ENCODE peak calls at places on chromosomes 6 and 20, in seven cellular contexts. One of them, this sample, is unnamed.

GRCh38 chr20:19692100-19692499 is 66.0 kb upstream of the RIN2 start:
- DNase-seq in activated CD4-positive, CD25-positive, alpha-beta regulatory T cell: no peak
- DNase-seq in Karpas-422: no peak
- DNase-seq in HEK293T: no peak
- DNase-seq in GM10248: no peak
- DNase-seq in mesothelial cell of epicardium: no peak
- DNase-seq in posterior cingulate gyrus: no peak
- DNase-seq in this sample: no peak

GRCh38 chr6:127938701-127939100 is 37.8 kb upstream of the THEMIS start:
- DNase-seq in activated CD4-positive, CD25-positive, alpha-beta regulatory T cell: no peak
- DNase-seq in Karpas-422: no peak
- DNase-seq in HEK293T: no peak
- DNase-seq in GM10248: no peak
- DNase-seq in mesothelial cell of epicardium: no peak
- DNase-seq in posterior cingulate gyrus: no peak
- DNase-seq in this sample: no peak

GRCh38 chr6:55410674-55411073 is 83.4 kb downstream of the GFRAL start:
- DNase-seq in activated CD4-positive, CD25-positive, alpha-beta regulatory T cell: no peak
- DNase-seq in Karpas-422: no peak
- DNase-seq in HEK293T: no peak
- DNase-seq in GM10248: no peak
- DNase-seq in mesothelial cell of epicardium: no peak
- DNase-seq in posterior cingulate gyrus: no peak
- DNase-seq in this sample: no peak

GRCh38 chr6:62390413-62390812 is 104.4 kb upstream of the KHDRBS2 start:
- DNase-seq in activated CD4-positive, CD25-positive, alpha-beta regulatory T cell: no peak
- DNase-seq in Karpas-422: no peak
- DNase-seq in HEK293T: no peak
- DNase-seq in GM10248: no peak
- DNase-seq in mesothelial cell of epicardium: no peak
- DNase-seq in posterior cingulate gyrus: no peak
- DNase-seq in this sample: no peak

GRCh38 chr20:50144362-50144761 is 9.2 kb downstream of the PEDS1 start:
- DNase-seq in activated CD4-positive, CD25-positive, alpha-beta regulatory T cell: no peak
- DNase-seq in Karpas-422: no peak
- DNase-seq in HEK293T: no peak
- DNase-seq in GM10248: no peak
- DNase-seq in mesothelial cell of epicardium: no peak
- DNase-seq in posterior cingulate gyrus: no peak
- DNase-seq in this sample: no peak

GRCh38 chr6:90402831-90403192 is 106.2 kb upstream of the BACH2 start:
- DNase-seq in activated CD4-positive, CD25-positive, alpha-beta regulatory T cell: no peak
- DNase-seq in Karpas-422: no peak
- DNase-seq in HEK293T: no peak
- DNase-seq in GM10248: no peak
- DNase-seq in mesothelial cell of epicardium: no peak
- DNase-seq in posterior cingulate gyrus: no peak
- DNase-seq in this sample: no peak

GRCh38 chr6:33441457-33441856 is 12.9 kb upstream of the ZBTB9 start:
- DNase-seq in activated CD4-positive, CD25-positive, alpha-beta regulatory T cell: no peak
- DNase-seq in Karpas-422: no peak
- DNase-seq in HEK293T: no peak
- DNase-seq in GM10248: no peak
- DNase-seq in mesothelial cell of epicardium: no peak
- DNase-seq in posterior cingulate gyrus: no peak
- DNase-seq in this sample: no peak

GRCh38 chr6:18503588-18504231 is 116.6 kb downstream of the RNF144B start:
- DNase-seq in activated CD4-positive, CD25-positive, alpha-beta regulatory T cell: no peak
- DNase-seq in Karpas-422: peak; percentile 89
- DNase-seq in HEK293T: peak; percentile 66
- DNase-seq in GM10248: peak; percentile 43
- DNase-seq in mesothelial cell of epicardium: no peak
- DNase-seq in posterior cingulate gyrus: peak; percentile 35
- DNase-seq in this sample: peak; percentile 29

GRCh38 chr20:37687478-37687805 is 6.4 kb upstream of the CTNNBL1 start:
- DNase-seq in activated CD4-positive, CD25-positive, alpha-beta regulatory T cell: no peak
- DNase-seq in Karpas-422: no peak
- DNase-seq in HEK293T: no peak
- DNase-seq in GM10248: no peak
- DNase-seq in mesothelial cell of epicardium: no peak
- DNase-seq in posterior cingulate gyrus: no peak
- DNase-seq in this sample: no peak

GRCh38 chr6:152267967-152268845 is 369.0 kb downstream of the SYNE1 start:
- DNase-seq in activated CD4-positive, CD25-positive, alpha-beta regulatory T cell: no peak
- DNase-seq in Karpas-422: peak; percentile 79
- DNase-seq in HEK293T: peak; percentile 25
- DNase-seq in GM10248: peak; percentile 16
- DNase-seq in mesothelial cell of epicardium: no peak
- DNase-seq in posterior cingulate gyrus: no peak
- DNase-seq in this sample: no peak

GRCh38 chr6:160297310-160297709 is 38.7 kb upstream of the SLC22A2 start:
- DNase-seq in activated CD4-positive, CD25-positive, alpha-beta regulatory T cell: no peak
- DNase-seq in Karpas-422: no peak
- DNase-seq in HEK293T: no peak
- DNase-seq in GM10248: no peak
- DNase-seq in mesothelial cell of epicardium: no peak
- DNase-seq in posterior cingulate gyrus: no peak
- DNase-seq in this sample: no peak

GRCh38 chr6:39330057-39330456 is 7.6 kb upstream of the KCNK16 start:
- DNase-seq in activated CD4-positive, CD25-positive, alpha-beta regulatory T cell: no peak
- DNase-seq in Karpas-422: no peak
- DNase-seq in HEK293T: no peak
- DNase-seq in GM10248: peak; percentile 67
- DNase-seq in mesothelial cell of epicardium: no peak
- DNase-seq in posterior cingulate gyrus: no peak
- DNase-seq in this sample: no peak

GRCh38 chr6:144797881-144798589 is 512.9 kb downstream of the UTRN start:
- DNase-seq in activated CD4-positive, CD25-positive, alpha-beta regulatory T cell: no peak
- DNase-seq in Karpas-422: no peak
- DNase-seq in HEK293T: no peak
- DNase-seq in GM10248: no peak
- DNase-seq in mesothelial cell of epicardium: no peak
- DNase-seq in posterior cingulate gyrus: no peak
- DNase-seq in this sample: no peak

GRCh38 chr6:142899101-142899760 is 45.7 kb downstream of the HIVEP2 start:
- DNase-seq in activated CD4-positive, CD25-positive, alpha-beta regulatory T cell: no peak
- DNase-seq in Karpas-422: no peak
- DNase-seq in HEK293T: no peak
- DNase-seq in GM10248: no peak
- DNase-seq in mesothelial cell of epicardium: no peak
- DNase-seq in posterior cingulate gyrus: no peak
- DNase-seq in this sample: no peak

GRCh38 chr6:1326535-1327121 is 14.7 kb downstream of the FOXQ1 start:
- DNase-seq in activated CD4-positive, CD25-positive, alpha-beta regulatory T cell: no peak
- DNase-seq in Karpas-422: no peak
- DNase-seq in HEK293T: no peak
- DNase-seq in GM10248: no peak
- DNase-seq in mesothelial cell of epicardium: no peak
- DNase-seq in posterior cingulate gyrus: no peak
- DNase-seq in this sample: no peak

GRCh38 chr20:48107560-48107959 is 322.3 kb upstream of the SULF2 start:
- DNase-seq in activated CD4-positive, CD25-positive, alpha-beta regulatory T cell: no peak
- DNase-seq in Karpas-422: no peak
- DNase-seq in HEK293T: no peak
- DNase-seq in GM10248: no peak
- DNase-seq in mesothelial cell of epicardium: no peak
- DNase-seq in posterior cingulate gyrus: no peak
- DNase-seq in this sample: no peak

GRCh38 chr6:35470663-35471120 is 2.5 kb downstream of the RPL10A start:
- DNase-seq in activated CD4-positive, CD25-positive, alpha-beta regulatory T cell: no peak
- DNase-seq in Karpas-422: peak; percentile 60
- DNase-seq in HEK293T: no peak
- DNase-seq in GM10248: no peak
- DNase-seq in mesothelial cell of epicardium: no peak
- DNase-seq in posterior cingulate gyrus: no peak
- DNase-seq in this sample: no peak

GRCh38 chr6:48325701-48326100 is 214.7 kb upstream of the PTCHD4 start:
- DNase-seq in activated CD4-positive, CD25-positive, alpha-beta regulatory T cell: no peak
- DNase-seq in Karpas-422: no peak
- DNase-seq in HEK293T: no peak
- DNase-seq in GM10248: no peak
- DNase-seq in mesothelial cell of epicardium: no peak
- DNase-seq in posterior cingulate gyrus: no peak
- DNase-seq in this sample: no peak

GRCh38 chr20:51696304-51697118 is 71.7 kb downstream of the ATP9A start:
- DNase-seq in activated CD4-positive, CD25-positive, alpha-beta regulatory T cell: no peak
- DNase-seq in Karpas-422: no peak
- DNase-seq in HEK293T: no peak
- DNase-seq in GM10248: no peak
- DNase-seq in mesothelial cell of epicardium: no peak
- DNase-seq in posterior cingulate gyrus: no peak
- DNase-seq in this sample: no peak

GRCh38 chr6:136920216-136920857 is 1.8 kb upstream of the SLC35D3 start:
- DNase-seq in activated CD4-positive, CD25-positive, alpha-beta regulatory T cell: no peak
- DNase-seq in Karpas-422: no peak
- DNase-seq in HEK293T: no peak
- DNase-seq in GM10248: peak; percentile 15
- DNase-seq in mesothelial cell of epicardium: no peak
- DNase-seq in posterior cingulate gyrus: no peak
- DNase-seq in this sample: no peak

GRCh38 chr6:55888917-55889316 is 13.5 kb upstream of the BMP5 start:
- DNase-seq in activated CD4-positive, CD25-positive, alpha-beta regulatory T cell: no peak
- DNase-seq in Karpas-422: no peak
- DNase-seq in HEK293T: no peak
- DNase-seq in GM10248: no peak
- DNase-seq in mesothelial cell of epicardium: no peak
- DNase-seq in posterior cingulate gyrus: no peak
- DNase-seq in this sample: no peak

GRCh38 chr20:5797843-5798462 is 47.8 kb downstream of the SHLD1 start:
- DNase-seq in activated CD4-positive, CD25-positive, alpha-beta regulatory T cell: no peak
- DNase-seq in Karpas-422: peak; percentile 62
- DNase-seq in HEK293T: no peak
- DNase-seq in GM10248: peak; percentile 66
- DNase-seq in mesothelial cell of epicardium: no peak
- DNase-seq in posterior cingulate gyrus: no peak
- DNase-seq in this sample: peak; percentile 80

GRCh38 chr20:63533388-63533787 is 3.8 kb downstream of the PTK6 start:
- DNase-seq in activated CD4-positive, CD25-positive, alpha-beta regulatory T cell: no peak
- DNase-seq in Karpas-422: no peak
- DNase-seq in HEK293T: no peak
- DNase-seq in GM10248: no peak
- DNase-seq in mesothelial cell of epicardium: peak; percentile 18
- DNase-seq in posterior cingulate gyrus: peak; percentile 6
- DNase-seq in this sample: no peak

GRCh38 chr6:41607036-41607435 is 31.2 kb upstream of the MDFI start:
- DNase-seq in activated CD4-positive, CD25-positive, alpha-beta regulatory T cell: no peak
- DNase-seq in Karpas-422: no peak
- DNase-seq in HEK293T: no peak
- DNase-seq in GM10248: no peak
- DNase-seq in mesothelial cell of epicardium: no peak
- DNase-seq in posterior cingulate gyrus: no peak
- DNase-seq in this sample: no peak

GRCh38 chr6:91464201-91464600 is 877.3 kb upstream of the MAP3K7 start:
- DNase-seq in activated CD4-positive, CD25-positive, alpha-beta regulatory T cell: no peak
- DNase-seq in Karpas-422: no peak
- DNase-seq in HEK293T: no peak
- DNase-seq in GM10248: no peak
- DNase-seq in mesothelial cell of epicardium: no peak
- DNase-seq in posterior cingulate gyrus: no peak
- DNase-seq in this sample: no peak

GRCh38 chr6:119484598-119484997 is 135.0 kb upstream of the MAN1A1 start:
- DNase-seq in activated CD4-positive, CD25-positive, alpha-beta regulatory T cell: no peak
- DNase-seq in Karpas-422: no peak
- DNase-seq in HEK293T: no peak
- DNase-seq in GM10248: no peak
- DNase-seq in mesothelial cell of epicardium: no peak
- DNase-seq in posterior cingulate gyrus: no peak
- DNase-seq in this sample: no peak

GRCh38 chr6:159953091-159953581 is 15.7 kb upstream of the IGF2R start:
- DNase-seq in activated CD4-positive, CD25-positive, alpha-beta regulatory T cell: no peak
- DNase-seq in Karpas-422: no peak
- DNase-seq in HEK293T: no peak
- DNase-seq in GM10248: no peak
- DNase-seq in mesothelial cell of epicardium: no peak
- DNase-seq in posterior cingulate gyrus: no peak
- DNase-seq in this sample: no peak

GRCh38 chr20:3740600-3741301 is 8.3 kb downstream of the HSPA12B start:
- DNase-seq in activated CD4-positive, CD25-positive, alpha-beta regulatory T cell: no peak
- DNase-seq in Karpas-422: no peak
- DNase-seq in HEK293T: no peak
- DNase-seq in GM10248: no peak
- DNase-seq in mesothelial cell of epicardium: no peak
- DNase-seq in posterior cingulate gyrus: no peak
- DNase-seq in this sample: no peak

GRCh38 chr6:119881416-119881815 is 531.9 kb upstream of the MAN1A1 start:
- DNase-seq in activated CD4-positive, CD25-positive, alpha-beta regulatory T cell: no peak
- DNase-seq in Karpas-422: no peak
- DNase-seq in HEK293T: no peak
- DNase-seq in GM10248: no peak
- DNase-seq in mesothelial cell of epicardium: no peak
- DNase-seq in posterior cingulate gyrus: no peak
- DNase-seq in this sample: no peak

GRCh38 chr20:62346398-62347150 is 20.5 kb downstream of the LAMA5 start:
- DNase-seq in activated CD4-positive, CD25-positive, alpha-beta regulatory T cell: no peak
- DNase-seq in Karpas-422: no peak
- DNase-seq in HEK293T: no peak
- DNase-seq in GM10248: no peak
- DNase-seq in mesothelial cell of epicardium: no peak
- DNase-seq in posterior cingulate gyrus: no peak
- DNase-seq in this sample: no peak

GRCh38 chr20:5735845-5736530 is 14.2 kb upstream of the SHLD1 start:
- DNase-seq in activated CD4-positive, CD25-positive, alpha-beta regulatory T cell: no peak
- DNase-seq in Karpas-422: no peak
- DNase-seq in HEK293T: no peak
- DNase-seq in GM10248: no peak
- DNase-seq in mesothelial cell of epicardium: no peak
- DNase-seq in posterior cingulate gyrus: no peak
- DNase-seq in this sample: no peak

GRCh38 chr20:31663838-31664695 is 26.4 kb downstream of the COX4I2 start:
- DNase-seq in activated CD4-positive, CD25-positive, alpha-beta regulatory T cell: no peak
- DNase-seq in Karpas-422: no peak
- DNase-seq in HEK293T: no peak
- DNase-seq in GM10248: no peak
- DNase-seq in mesothelial cell of epicardium: no peak
- DNase-seq in posterior cingulate gyrus: peak; percentile 28
- DNase-seq in this sample: no peak

GRCh38 chr20:24785141-24785924 is 163.7 kb upstream of the CST7 start:
- DNase-seq in activated CD4-positive, CD25-positive, alpha-beta regulatory T cell: no peak
- DNase-seq in Karpas-422: no peak
- DNase-seq in HEK293T: no peak
- DNase-seq in GM10248: no peak
- DNase-seq in mesothelial cell of epicardium: no peak
- DNase-seq in posterior cingulate gyrus: no peak
- DNase-seq in this sample: no peak

GRCh38 chr6:106253194-106253593 is 72.4 kb downstream of the ATG5 start:
- DNase-seq in activated CD4-positive, CD25-positive, alpha-beta regulatory T cell: no peak
- DNase-seq in Karpas-422: no peak
- DNase-seq in HEK293T: no peak
- DNase-seq in GM10248: no peak
- DNase-seq in mesothelial cell of epicardium: no peak
- DNase-seq in posterior cingulate gyrus: no peak
- DNase-seq in this sample: no peak